ENCODE peak calls at places on chromosomes 12 and 14, in five cellular contexts. E is lower lobe of right lung, A is left lung, D is fibroblast of lung, X is RWPE1. B is an unnamed sample.

GRCh38 chr14:36738269-36738668 is 76.6 kb downstream of the PAX9 start:
- DNase-seq in A (no peak), X (no peak), D (no peak), E (no peak), B (no peak)

GRCh38 chr12:123576611-123577010 is 7.7 kb upstream of the TMED2 start:
- DNase-seq in D (no peak), X (no peak), A (no peak), E (no peak), B (no peak)

GRCh38 chr12:108099085-108099484 is 30.0 kb upstream of the WSCD2 start:
- DNase-seq in A (no peak), X (no peak), E (no peak), D (no peak), B (no peak)

GRCh38 chr12:7096006-7096903 is 4.0 kb upstream of the C1R start:
- DNase-seq in X (no peak), A (no peak), D (no peak), E (no peak), B (peak; percentile 65)

GRCh38 chr12:99706736-99707473 is 59.4 kb downstream of the GARIN6 start:
- DNase-seq in E (no peak), A (no peak), D (no peak), X (no peak), B (no peak)

GRCh38 chr14:41606249-41607118 is at the start of gene LRFN5:
- DNase-seq in X (no peak), E (no peak), A (peak; percentile 78), D (peak; percentile 43), B (peak; percentile 61)

GRCh38 chr14:32330356-32331226 is 1.5 kb downstream of the AKAP6 start:
- DNase-seq in X (no peak), D (no peak), A (no peak), E (no peak), B (no peak)

GRCh38 chr12:121789233-121789781 is 4.2 kb downstream of the RHOF start:
- DNase-seq in D (no peak), A (peak; percentile 87), E (no peak), X (no peak), B (no peak)

GRCh38 chr12:337039-337438 is 52.1 kb downstream of the KDM5A start:
- DNase-seq in X (no peak), D (no peak), E (no peak), A (no peak), B (no peak)

GRCh38 chr14:72045271-72045670 is 113.0 kb downstream of the RGS6 start:
- DNase-seq in X (no peak), A (no peak), E (no peak), D (no peak), B (no peak)

GRCh38 chr12:125773033-125773432 is 707.8 kb downstream of the AACS start:
- DNase-seq in E (no peak), D (no peak), A (no peak), X (peak; percentile 8), B (no peak)

GRCh38 chr14:70013269-70013873 is 134.2 kb downstream of the SMOC1 start:
- DNase-seq in D (no peak), E (no peak), X (no peak), A (no peak), B (no peak)

GRCh38 chr12:51529586-51529985 is 61.4 kb upstream of the SCN8A start:
- DNase-seq in X (no peak), E (no peak), A (no peak), D (no peak), B (no peak)

GRCh38 chr12:4178424-4179184 is 95.0 kb upstream of the CCND2 start:
- DNase-seq in X (peak; percentile 5), A (no peak), E (no peak), D (no peak), B (no peak)

GRCh38 chr12:117494833-117495714 is 133.6 kb upstream of the NOS1 start:
- DNase-seq in A (no peak), E (no peak), D (no peak), X (no peak), B (no peak)

GRCh38 chr12:132453361-132454133 is 36.4 kb upstream of the FBRSL1 start:
- DNase-seq in E (no peak), A (peak; percentile 71), X (peak; percentile 68), D (peak; percentile 54), B (peak; percentile 80)

GRCh38 chr12:75656650-75657049 is 145.2 kb upstream of the KRR1 start:
- DNase-seq in A (no peak), E (no peak), D (peak; percentile 82), X (peak; percentile 91), B (no peak)

GRCh38 chr14:51304428-51304827 is 64.4 kb downstream of the TMX1 start:
- DNase-seq in D (peak; percentile 20), E (no peak), A (no peak), X (no peak), B (no peak)

GRCh38 chr14:32331227-32331597 is 2.1 kb downstream of the AKAP6 start:
- DNase-seq in A (no peak), X (no peak), D (no peak), E (no peak), B (no peak)

GRCh38 chr14:95577067-95577800 is 42.4 kb downstream of the GLRX5 start:
- DNase-seq in D (no peak), A (no peak), E (no peak), X (no peak), B (no peak)

GRCh38 chr14:23185046-23185445 is 1.6 kb upstream of the SLC7A8 start:
- DNase-seq in X (no peak), E (no peak), A (no peak), D (no peak), B (no peak)

GRCh38 chr12:115956674-115957073 is 320.8 kb downstream of the MED13L start:
- DNase-seq in X (no peak), A (no peak), E (no peak), D (no peak), B (no peak)

GRCh38 chr12:3727877-3728632 is 24.9 kb downstream of the CRACR2A start:
- DNase-seq in D (peak; percentile 54), X (no peak), E (no peak), A (no peak), B (no peak)

GRCh38 chr12:104323899-104324298 is 20.4 kb downstream of the EID3 start:
- DNase-seq in E (no peak), D (no peak), A (no peak), X (no peak), B (no peak)

GRCh38 chr12:102454808-102455760 is 25.3 kb downstream of the IGF1 start:
- DNase-seq in A (no peak), D (peak; percentile 87), X (no peak), E (peak; percentile 45), B (no peak)

GRCh38 chr14:20494935-20495766 is 10.2 kb upstream of the RNASE10 start:
- DNase-seq in A (no peak), D (peak; percentile 36), E (no peak), X (peak; percentile 55), B (no peak)

GRCh38 chr12:51307655-51308593 is 16.1 kb downstream of the BIN2 start:
- DNase-seq in A (no peak), X (peak; percentile 81), E (no peak), D (peak; percentile 83), B (no peak)

GRCh38 chr12:12529783-12530421 is 32.8 kb downstream of the DUSP16 start:
- DNase-seq in A (no peak), D (no peak), X (no peak), E (no peak), B (no peak)

GRCh38 chr14:97994020-97994531 is 1196.9 kb downstream of the VRK1 start:
- DNase-seq in A (no peak), D (no peak), X (no peak), E (no peak), B (no peak)

DNA sequence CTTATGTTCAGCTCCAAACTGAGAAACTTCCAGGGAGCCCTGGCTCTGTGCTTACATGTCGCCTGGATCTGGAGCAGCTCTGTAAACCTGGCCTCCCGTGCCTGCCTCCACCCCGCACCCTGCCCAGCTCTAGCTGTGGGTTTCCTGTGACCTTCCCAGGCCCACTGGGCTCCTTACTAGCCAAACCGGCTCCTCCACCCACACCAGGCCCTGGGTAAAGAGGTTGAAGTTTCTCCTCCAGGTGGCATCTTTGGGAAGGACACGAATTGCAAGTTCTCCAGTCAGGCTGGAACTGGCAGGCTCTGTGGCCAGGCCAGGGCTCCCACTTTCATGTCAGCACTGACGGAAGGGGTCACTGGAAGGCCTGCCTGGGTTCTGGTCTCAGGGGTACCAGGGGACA is 60.9 kb upstream of the ZFP36L1 start:
- DNase-seq in A (no peak), X (no peak), E (no peak), D (no peak), B (peak; percentile 69)
- TF ChIP-seq CTCF in A (no peak), X (no peak), E (no peak), D (no peak), B (no peak)

DNA sequence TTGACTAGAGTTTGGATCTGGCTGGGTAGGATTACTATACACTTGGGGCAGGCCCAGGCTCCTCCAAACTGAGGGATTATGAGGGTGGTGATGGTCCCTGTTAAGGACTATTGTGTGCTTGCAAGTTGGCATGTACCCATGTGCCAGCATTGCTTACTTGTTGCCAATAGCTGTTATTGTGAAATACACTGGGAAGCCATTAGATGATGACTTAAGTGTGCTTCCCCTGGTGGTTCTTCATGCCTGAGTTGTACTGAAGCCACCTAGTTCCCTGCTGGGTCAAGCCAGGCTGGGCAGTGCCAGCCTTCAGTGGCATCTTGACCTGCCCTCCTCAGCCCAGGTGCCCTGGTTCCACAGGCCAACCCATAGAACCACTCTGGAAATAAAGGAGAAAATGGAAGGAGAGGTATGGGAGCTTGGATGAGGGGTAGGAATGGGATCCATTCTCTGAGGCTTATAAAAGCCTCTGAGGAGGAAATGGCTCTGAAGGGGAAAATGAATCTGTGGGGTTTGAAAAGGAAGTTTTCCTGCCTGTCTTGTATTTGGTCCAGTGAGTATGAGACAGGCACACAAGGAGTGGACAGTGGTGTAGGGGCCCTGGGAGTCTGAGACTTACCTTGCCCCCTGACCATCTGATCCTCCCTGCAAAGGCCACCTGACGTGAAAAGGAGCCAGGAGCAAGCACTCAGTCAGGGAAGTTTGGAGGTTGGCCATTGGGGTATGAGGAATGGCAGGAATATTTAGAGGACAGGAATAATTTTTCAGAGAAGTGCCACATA is 724 bp downstream of the LTB4R start:
- DNase-seq in A (no peak), E (no peak), X (no peak), D (peak; percentile 29), B (no peak)
- TF ChIP-seq CTCF in A (peak; percentile 16), E (no peak), X (no peak), D (no peak), B (no peak)

GRCh38 chr14:77543637-77544334 is 45.2 kb upstream of the ISM2 start:
- DNase-seq in D (no peak), E (no peak), X (no peak), A (no peak), B (no peak)
- TF ChIP-seq CTCF in D (no peak), E (no peak), X (no peak), A (no peak), B (no peak)

DNA sequence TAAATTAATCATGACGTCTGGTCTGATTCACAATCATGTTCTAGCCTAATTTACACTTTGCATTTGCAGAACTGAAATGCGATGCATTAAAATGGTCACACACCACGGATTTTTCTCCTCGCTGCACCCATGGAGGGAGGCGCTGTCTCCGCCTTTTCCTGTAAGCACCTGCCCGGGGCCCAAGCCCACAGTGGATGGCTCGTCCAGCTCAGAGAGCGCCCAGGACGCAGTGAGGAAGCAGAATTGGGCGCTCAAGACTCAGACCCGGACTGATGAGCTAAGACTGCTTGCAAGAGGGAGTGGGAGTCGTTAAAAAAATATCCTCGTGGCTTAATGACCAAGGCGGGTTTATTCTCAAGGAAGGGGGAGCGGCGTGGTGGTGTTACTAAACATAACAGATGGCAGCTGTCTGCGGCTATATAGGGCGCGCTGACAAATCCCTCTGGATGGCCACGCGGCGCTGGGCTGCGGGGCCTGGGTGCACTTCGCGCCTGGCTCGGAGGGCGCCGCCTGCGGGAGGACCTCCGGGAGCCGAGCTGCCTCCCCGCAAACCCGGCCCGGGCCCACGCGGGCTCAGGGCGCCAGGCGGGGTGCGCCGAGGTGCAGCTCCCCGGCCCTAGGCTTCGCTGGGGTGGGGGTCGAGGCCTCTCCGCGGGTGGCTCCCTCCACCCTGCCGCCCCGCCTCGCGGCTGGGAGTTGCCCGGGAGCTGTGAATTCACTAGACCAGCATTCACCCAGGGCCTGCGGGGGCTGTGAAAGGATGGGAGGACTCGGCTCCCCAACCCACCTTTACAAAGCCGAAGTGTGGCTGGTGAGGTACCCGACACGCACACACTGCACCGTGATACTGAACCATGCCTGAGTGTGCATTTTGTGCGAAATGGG is 78.7 kb downstream of the PPM1A start:
- DNase-seq in D (peak; percentile 30), X (no peak), E (peak; percentile 56), A (peak; percentile 79), B (no peak)
- TF ChIP-seq CTCF in D (no peak), X (no peak), E (no peak), A (no peak), B (peak; percentile 29)